ENCODE peak calls at places on chromosomes 7 and 10, in nine cellular contexts. U is OCI-M1; A is right lobe of liver; H is activated CD4-positive, alpha-beta T cell treated with anti-CD3 and anti-CD28 coated beads, Interleukin-2, amount 50 U/mL, for 48 hours; G is activated gamma-delta T cell treated with Interleukin-2 at 50 U/mL for 16 hours; X is HEK293T; W is activated naive CD8-positive, alpha-beta T cell treated with anti-CD3 and anti-CD28 coated beads, Interleukin-2, amount 50 U/mL, for 24 hours; R is tibial artery; F is LoVo. V is an unnamed sample.

GRCh38 chr10:129491123-129491734 is 24.2 kb downstream of the MGMT start:
- DNase-seq in U (peak), A (no peak), H (no peak), G (no peak), X (no peak), W (no peak), R (no peak), F (no peak), V (no peak)

GRCh38 chr7:123343611-123344010 is 143.8 kb upstream of the SLC13A1 start:
- DNase-seq in U (no peak), A (no peak), H (no peak), G (no peak), X (no peak), W (no peak), R (no peak), F (no peak), V (no peak)

GRCh38 chr7:76412249-76412648 is 2.8 kb upstream of the SSC4D start:
- DNase-seq in U (no peak), A (no peak), H (no peak), G (no peak), X (no peak), W (no peak), R (no peak), F (no peak), V (no peak)

GRCh38 chr10:116891208-116891607 is 41.9 kb downstream of the ENO4 start:
- DNase-seq in U (no peak), A (peak), H (no peak), G (no peak), X (peak), W (no peak), R (no peak), F (peak), V (no peak)

GRCh38 chr10:124522903-124523260 is 61.3 kb downstream of the LHPP start:
- DNase-seq in U (no peak), A (no peak), H (no peak), G (no peak), X (no peak), W (no peak), R (no peak), F (no peak), V (no peak)

GRCh38 chr7:21568762-21569161 is 25.9 kb downstream of the DNAH11 start:
- DNase-seq in U (peak), A (no peak), H (no peak), G (no peak), X (peak), W (no peak), R (no peak), F (no peak), V (no peak)

GRCh38 chr10:387949-388660 is 252.8 kb downstream of the ZMYND11 start:
- DNase-seq in U (no peak), A (no peak), H (no peak), G (no peak), X (no peak), W (no peak), R (peak), F (no peak), V (no peak)

GRCh38 chr10:128047991-128048826 is 78.0 kb downstream of the MKI67 start:
- DNase-seq in U (no peak), A (no peak), H (peak), G (peak), X (no peak), W (peak), R (peak), F (no peak), V (no peak)

GRCh38 chr7:38929460-38930171 is 20.6 kb upstream of the VPS41 start:
- DNase-seq in U (no peak), A (no peak), H (no peak), G (no peak), X (no peak), W (no peak), R (no peak), F (no peak), V (no peak)